ENCODE peak calls at places on chromosomes 1 and 21, in five cellular contexts. A is fibroblast of lung; X is ovary; N is neural progenitor cell; I is CD8-positive, alpha-beta T cell. K is an unnamed sample.
A peak's percentile ranks its signal among the peaks of the same experiment; 100 is the strongest.

GRCh38 chr1:170214117-170214979 is 68.6 kb downstream of the NTMT2 start:
- DNase-seq in A (peak; percentile 43), X (no peak), N (no peak), I (no peak), K (no peak)

GRCh38 chr1:178871551-178872320 is 859 bp upstream of the ANGPTL1 start:
- DNase-seq in A (no peak), X (no peak), N (no peak), I (no peak), K (no peak)

GRCh38 chr1:100543640-100544039 is 5.7 kb downstream of the GPR88 start:
- DNase-seq in A (no peak), X (no peak), N (peak; percentile 31), I (no peak), K (no peak)

GRCh38 chr1:3629561-3630160 is 4.8 kb downstream of the TPRG1L start:
- DNase-seq in A (no peak), X (no peak), N (no peak), I (no peak), K (no peak)

GRCh38 chr1:84117868-84118267 is 26.2 kb upstream of the PRKACB start:
- DNase-seq in A (peak; percentile 64), X (no peak), N (no peak), I (no peak), K (no peak)

GRCh38 chr1:109529895-109530456 is 9.7 kb upstream of the GPR61 start:
- DNase-seq in A (no peak), X (no peak), N (no peak), I (no peak), K (no peak)

GRCh38 chr1:116515702-116516101 is 55.1 kb downstream of the CD58 start:
- DNase-seq in A (no peak), X (no peak), N (no peak), I (no peak), K (no peak)

GRCh38 chr1:59237905-59238304 is 59.0 kb upstream of the FGGY start:
- DNase-seq in A (no peak), X (no peak), N (no peak), I (no peak), K (no peak)

GRCh38 chr21:14987370-14988170 is 77.2 kb downstream of the NRIP1 start:
- DNase-seq in A (no peak), X (no peak), N (no peak), I (no peak), K (no peak)

GRCh38 chr1:46687095-46687659 is 15.5 kb downstream of the TEX38 start:
- DNase-seq in A (peak; percentile 82), X (peak; percentile 78), N (no peak), I (no peak), K (peak; percentile 59)

GRCh38 chr1:108817016-108817415 is 39.9 kb downstream of the AKNAD1 start:
- DNase-seq in A (peak; percentile 78), X (peak; percentile 51), N (no peak), I (no peak), K (no peak)

GRCh38 chr1:216723274-216723780 is at the start of gene ESRRG:
- DNase-seq in A (no peak), X (peak; percentile 26), N (peak; percentile 79), I (no peak), K (peak; percentile 56)

GRCh38 chr1:216726435-216726834 is 3.2 kb upstream of the ESRRG start:
- DNase-seq in A (no peak), X (no peak), N (no peak), I (no peak), K (no peak)

GRCh38 chr1:216721878-216722277 is 1.4 kb downstream of the ESRRG start:
- DNase-seq in A (no peak), X (no peak), N (no peak), I (no peak), K (no peak)

DNA sequence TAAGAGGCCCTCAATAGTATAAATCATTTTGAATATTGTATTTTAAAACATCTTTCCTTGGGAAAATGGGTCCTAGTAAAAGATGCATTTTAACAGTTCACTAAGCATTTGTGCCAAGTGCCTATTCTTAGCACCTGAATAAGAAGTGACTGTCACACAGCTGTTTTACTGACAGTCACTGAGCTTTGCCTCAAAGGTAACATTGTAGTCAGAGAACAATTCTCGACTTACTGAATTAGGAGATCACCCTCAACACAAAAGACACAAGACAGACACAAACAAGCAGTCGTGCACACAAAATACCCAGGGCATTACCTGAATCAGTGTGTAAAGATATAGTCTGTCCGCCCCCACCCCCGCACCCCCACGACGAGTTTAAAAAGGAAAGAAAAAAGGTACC is 388 bp downstream of the ESRRG start:
- DNase-seq in A (no peak), X (no peak), N (peak; percentile 55), I (no peak), K (no peak)
- H3K27ac ChIP-seq in A (no peak overlapping the region), X (no peak overlapping the region), N (no peak overlapping the region), I (no peak overlapping the region), K (no peak overlapping the region)

DNA sequence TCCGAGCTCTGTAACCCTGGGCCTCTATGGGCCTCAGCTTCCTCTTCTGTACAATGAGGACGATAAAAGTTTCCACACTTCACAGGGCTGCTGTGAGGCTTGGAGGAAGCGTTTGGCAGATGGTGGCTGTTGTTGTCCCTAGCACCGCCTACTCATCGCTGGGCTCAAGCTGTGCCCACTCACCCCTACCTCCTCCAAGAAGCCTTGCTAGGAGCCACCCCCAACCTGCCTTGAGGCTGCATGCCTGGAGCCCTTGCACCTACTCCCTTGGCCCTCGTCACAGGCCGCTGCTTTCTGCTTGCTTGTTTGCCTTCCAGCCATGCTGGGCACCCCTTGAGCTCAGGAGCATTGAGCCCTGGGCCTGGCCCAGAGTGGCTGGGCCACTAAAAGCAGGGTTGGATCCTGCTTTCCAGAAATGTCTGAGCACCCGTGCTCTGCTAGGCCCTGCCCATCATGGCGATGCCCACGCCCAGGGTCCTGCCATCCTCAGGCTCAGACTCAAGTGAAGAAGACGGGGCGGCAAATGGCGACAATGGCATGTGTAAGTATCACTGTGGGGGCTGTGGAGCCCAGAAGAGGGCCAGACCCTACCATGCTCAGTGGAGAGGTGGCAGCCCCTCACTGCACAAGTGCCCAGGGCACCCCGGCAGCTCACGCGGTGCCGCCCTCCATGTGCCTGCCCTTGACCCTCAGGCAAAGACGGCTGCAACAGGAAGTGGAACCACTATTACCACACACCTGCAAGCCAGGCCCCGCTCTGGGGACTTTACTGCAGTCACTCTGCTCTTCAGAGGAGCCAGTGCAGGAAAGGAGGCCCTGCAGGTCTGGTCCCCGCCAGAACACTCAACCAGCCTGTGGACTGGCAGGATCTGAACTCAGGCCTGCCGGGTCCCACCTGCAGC is 9.5 kb downstream of the SH3BGRL3 start:
- DNase-seq in A (no peak), X (no peak), N (peak; percentile 33), I (peak; percentile 26), K (no peak)
- H3K4me3 ChIP-seq in A (no peak overlapping the region), X (no peak overlapping the region), N (no peak overlapping the region), I (no peak overlapping the region), K (no peak overlapping the region)

GRCh38 chr1:221887091-221887746 is 145.3 kb upstream of the DUSP10 start:
- DNase-seq in A (peak; percentile 89), X (no peak), N (no peak), I (no peak), K (peak; percentile 50)
- H3K27ac ChIP-seq in A (peak overlapping the region; percentile 34), X (no peak overlapping the region), N (no peak overlapping the region), I (no peak overlapping the region), K (no peak overlapping the region)

GRCh38 chr1:33341190-33341589 is 20.3 kb upstream of the A3GALT2 start:
- DNase-seq in A (no peak), X (no peak), N (no peak), I (no peak), K (no peak)
- H3K4me3 ChIP-seq in A (no peak overlapping the region), X (no peak overlapping the region), N (no peak overlapping the region), I (no peak overlapping the region), K (peak overlapping the region; percentile 21)

GRCh38 chr1:156743367-156744302 is 2.7 kb upstream of the MRPL24 start:
- DNase-seq in A (no peak), X (no peak), N (no peak), I (no peak), K (no peak)
- H3K27ac ChIP-seq in A (no peak overlapping the region), X (no peak overlapping the region), N (no peak overlapping the region), I (no peak overlapping the region), K (peak overlapping the region; percentile 95)

DNA sequence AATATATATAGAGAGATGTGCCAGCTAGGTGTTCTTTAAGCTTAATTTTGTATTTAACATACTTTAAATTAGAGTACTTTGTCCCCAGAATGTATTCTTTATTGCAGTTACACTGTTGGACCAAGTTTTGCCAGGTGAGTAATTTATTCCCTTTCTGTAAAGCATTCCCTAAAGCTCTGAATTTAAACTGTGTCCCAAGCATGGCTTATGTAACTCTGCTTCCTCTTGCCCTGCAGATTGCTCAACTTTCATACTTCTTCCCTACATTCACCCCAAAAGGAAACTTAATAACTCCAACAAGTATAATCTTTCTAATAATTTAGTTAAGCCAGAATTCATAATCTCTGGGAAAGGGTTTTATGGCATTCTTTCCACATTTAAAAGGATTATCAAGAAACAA is 5.6 kb downstream of the LYPLAL1 start:
- DNase-seq in A (peak; percentile 36), X (no peak), N (no peak), I (no peak), K (no peak)
- H3K4me3 ChIP-seq in A (no peak overlapping the region), X (no peak overlapping the region), N (no peak overlapping the region), I (no peak overlapping the region), K (no peak overlapping the region)

K was measured in heart right ventricle.